ENCODE peak calls at places on chromosomes 4 and X, in ten cellular contexts. N is nephron progenitor cell, U is B cell, O is cardiac fibroblast, B is Calu3, E is AG09319, H is esophagus squamous epithelium, S is astrocyte of the cerebellum, R is upper lobe of right lung, K is kidney epithelial cell. A is an unnamed sample.

GRCh38 chr4:188198980-188199792 is 59.9 kb downstream of the TRIML1 start:
- DNase-seq in N (no peak), U (no peak), O (peak), B (no peak), E (no peak), H (no peak), S (no peak), R (no peak), K (no peak), A (no peak)

GRCh38 chr4:143587703-143588102 is 74.2 kb downstream of the SMARCA5 start:
- DNase-seq in N (no peak), U (no peak), O (peak), B (no peak), E (no peak), H (no peak), S (peak), R (no peak), K (no peak), A (no peak)

GRCh38 chr4:79673321-79673720 is 265.3 kb upstream of the GK2 start:
- DNase-seq in N (no peak), U (no peak), O (no peak), B (no peak), E (no peak), H (no peak), S (no peak), R (no peak), K (no peak), A (no peak)

GRCh38 chrX:40423299-40423698 is 157.5 kb upstream of the ATP6AP2 start:
- DNase-seq in N (no peak), U (no peak), O (no peak), B (no peak), E (no peak), H (no peak), S (peak), R (no peak), K (no peak), A (no peak)

GRCh38 chr4:183360161-183360919 is 38.1 kb upstream of the CLDN24 start:
- DNase-seq in N (no peak), U (no peak), O (peak), B (no peak), E (no peak), H (no peak), S (peak), R (peak), K (no peak), A (no peak)

GRCh38 chrX:23919706-23920320 is 12.0 kb downstream of the CXorf58 start:
- DNase-seq in N (no peak), U (no peak), O (peak), B (peak), E (no peak), H (no peak), S (no peak), R (no peak), K (no peak), A (no peak)

GRCh38 chr4:85700362-85700761 is 225.4 kb downstream of the ARHGAP24 start:
- DNase-seq in N (no peak), U (no peak), O (no peak), B (no peak), E (no peak), H (no peak), S (no peak), R (no peak), K (no peak), A (no peak)

GRCh38 chr4:145909773-145910172 is 28.9 kb downstream of the ZNF827 start:
- DNase-seq in N (no peak), U (no peak), O (peak), B (peak), E (no peak), H (no peak), S (no peak), R (no peak), K (no peak), A (no peak)

GRCh38 chrX:10761447-10761846 is 141.1 kb upstream of the MID1 start:
- DNase-seq in N (no peak), U (no peak), O (no peak), B (no peak), E (no peak), H (no peak), S (no peak), R (no peak), K (no peak), A (no peak)

GRCh38 chr4:22413416-22413815 is 102.5 kb downstream of the ADGRA3 start:
- DNase-seq in N (no peak), U (no peak), O (no peak), B (no peak), E (no peak), H (no peak), S (no peak), R (no peak), K (no peak), A (no peak)

GRCh38 chr4:109009909-109010308 is 247.1 kb upstream of the ETNPPL start:
- DNase-seq in N (no peak), U (no peak), O (peak), B (no peak), E (peak), H (no peak), S (no peak), R (no peak), K (no peak), A (no peak)

GRCh38 chr4:3638080-3638715 is 106.0 kb upstream of the LRPAP1 start:
- DNase-seq in N (no peak), U (no peak), O (no peak), B (no peak), E (no peak), H (no peak), S (no peak), R (no peak), K (no peak), A (no peak)

GRCh38 chrX:18172970-18173369 is 47.7 kb downstream of the BEND2 start:
- DNase-seq in N (no peak), U (no peak), O (no peak), B (no peak), E (no peak), H (no peak), S (no peak), R (no peak), K (no peak), A (no peak)

GRCh38 chr4:6595897-6596537 is 21.0 kb downstream of the MAN2B2 start:
- DNase-seq in N (no peak), U (no peak), O (no peak), B (no peak), E (no peak), H (no peak), S (no peak), R (no peak), K (no peak), A (no peak)

GRCh38 chrX:132591719-132592275 is 103.0 kb upstream of the MBNL3 start:
- DNase-seq in N (no peak), U (no peak), O (no peak), B (no peak), E (no peak), H (no peak), S (no peak), R (no peak), K (no peak), A (no peak)

GRCh38 chrX:151743651-151744470 is 9.3 kb downstream of the CNGA2 start:
- DNase-seq in N (no peak), U (no peak), O (no peak), B (no peak), E (no peak), H (no peak), S (no peak), R (no peak), K (no peak), A (no peak)

GRCh38 chrX:8284131-8284530 is 113.1 kb upstream of the VCX2 start:
- DNase-seq in N (no peak), U (no peak), O (no peak), B (no peak), E (no peak), H (no peak), S (no peak), R (no peak), K (peak), A (no peak)

GRCh38 chrX:73916931-73917657 is 354.1 kb downstream of the CHIC1 start:
- DNase-seq in N (no peak), U (no peak), O (peak), B (no peak), E (peak), H (no peak), S (peak), R (no peak), K (peak), A (no peak)

GRCh38 chrX:132751043-132751690 is 207.3 kb downstream of the HS6ST2 start:
- DNase-seq in N (no peak), U (no peak), O (no peak), B (no peak), E (no peak), H (no peak), S (no peak), R (no peak), K (no peak), A (no peak)

GRCh38 chr4:183398298-183399129 is 45.9 kb upstream of the CDKN2AIP start:
- DNase-seq in N (peak), U (peak), O (peak), B (peak), E (peak), H (peak), S (peak), R (peak), K (no peak), A (no peak)

GRCh38 chr4:48203819-48204218 is 65.8 kb downstream of the TEC start:
- DNase-seq in N (no peak), U (no peak), O (no peak), B (no peak), E (no peak), H (no peak), S (no peak), R (no peak), K (no peak), A (no peak)

GRCh38 chrX:44675364-44676024 is 132.8 kb upstream of the FUNDC1 start:
- DNase-seq in N (no peak), U (no peak), O (peak), B (peak), E (peak), H (no peak), S (peak), R (no peak), K (peak), A (no peak)

GRCh38 chrX:124085063-124085462 is 123.6 kb downstream of the STAG2 start:
- DNase-seq in N (no peak), U (no peak), O (no peak), B (no peak), E (no peak), H (no peak), S (no peak), R (no peak), K (no peak), A (no peak)

GRCh38 chr4:89111833-89112563 is 665 bp downstream of the TIGD2 start:
- DNase-seq in N (no peak), U (no peak), O (peak), B (peak), E (peak), H (no peak), S (peak), R (no peak), K (peak), A (no peak)

GRCh38 chrX:110056419-110056818 is 53.5 kb downstream of the TMEM164 start:
- DNase-seq in N (no peak), U (no peak), O (no peak), B (no peak), E (no peak), H (no peak), S (no peak), R (no peak), K (no peak), A (no peak)

GRCh38 chrX:153401133-153401764 is at the start of gene PNMA6E:
- DNase-seq in N (no peak), U (no peak), O (no peak), B (no peak), E (no peak), H (no peak), S (no peak), R (peak), K (no peak), A (no peak)

GRCh38 chr4:121192500-121192899 is 28.4 kb upstream of the TNIP3 start:
- DNase-seq in N (peak), U (no peak), O (peak), B (no peak), E (peak), H (no peak), S (no peak), R (no peak), K (no peak), A (no peak)

GRCh38 chr4:187380181-187380581 is 615.4 kb upstream of the ZFP42 start:
- DNase-seq in N (no peak), U (no peak), O (no peak), B (peak), E (no peak), H (no peak), S (no peak), R (peak), K (no peak), A (no peak)

GRCh38 chr4:54091637-54092404 is 8.1 kb upstream of the GSX2 start:
- DNase-seq in N (peak), U (peak), O (peak), B (peak), E (no peak), H (no peak), S (no peak), R (peak), K (no peak), A (peak)

GRCh38 chrX:154486052-154486395 is 391 bp downstream of the UBL4A start:
- DNase-seq in N (peak), U (no peak), O (no peak), B (peak), E (no peak), H (no peak), S (no peak), R (peak), K (no peak), A (peak)

GRCh38 chr4:183996868-183997267 is 91.8 kb downstream of the STOX2 start:
- DNase-seq in N (no peak), U (no peak), O (peak), B (no peak), E (no peak), H (no peak), S (no peak), R (no peak), K (no peak), A (no peak)

GRCh38 chrX:46588263-46588662 is 14.7 kb downstream of the CHST7 start:
- DNase-seq in N (no peak), U (no peak), O (peak), B (peak), E (no peak), H (no peak), S (peak), R (no peak), K (no peak), A (no peak)

GRCh38 chr4:113222431-113222979 is 173.1 kb downstream of the ANK2 start:
- DNase-seq in N (no peak), U (no peak), O (no peak), B (no peak), E (no peak), H (no peak), S (no peak), R (no peak), K (no peak), A (no peak)

GRCh38 chr4:127311371-127311770 is 321.4 kb upstream of the INTU start:
- DNase-seq in N (no peak), U (no peak), O (no peak), B (no peak), E (no peak), H (no peak), S (no peak), R (no peak), K (no peak), A (no peak)
- TF ChIP-seq CTCF in N (no peak), U (no peak), O (no peak), B (no peak), E (no peak), H (no peak), S (no peak), R (no peak), K (no peak), A (no peak)

DNA sequence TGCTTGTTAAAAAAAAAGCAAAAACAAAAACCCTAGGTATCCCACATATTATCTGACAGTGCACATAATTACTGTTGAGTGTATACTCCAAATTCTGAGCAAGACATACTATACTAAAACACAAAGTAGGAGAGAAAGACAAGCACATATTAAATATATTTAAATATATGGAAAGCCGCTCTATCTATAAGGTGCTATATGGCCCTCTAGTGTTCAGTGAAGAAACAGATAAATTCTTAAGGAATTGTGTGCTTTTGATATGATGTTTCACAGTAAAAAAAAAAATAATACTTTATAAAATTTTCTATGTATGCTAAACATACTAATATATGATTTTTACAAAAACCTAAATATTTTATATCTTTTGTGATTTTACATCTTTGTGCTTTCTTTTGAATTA is 137.8 kb downstream of the FBXW7 start:
- DNase-seq in N (no peak), U (no peak), O (peak), B (no peak), E (no peak), H (no peak), S (no peak), R (no peak), K (no peak), A (no peak)
- TF ChIP-seq CTCF in N (peak), U (peak), O (peak), B (peak), E (peak), H (peak), S (no peak), R (peak), K (peak), A (peak)

DNA sequence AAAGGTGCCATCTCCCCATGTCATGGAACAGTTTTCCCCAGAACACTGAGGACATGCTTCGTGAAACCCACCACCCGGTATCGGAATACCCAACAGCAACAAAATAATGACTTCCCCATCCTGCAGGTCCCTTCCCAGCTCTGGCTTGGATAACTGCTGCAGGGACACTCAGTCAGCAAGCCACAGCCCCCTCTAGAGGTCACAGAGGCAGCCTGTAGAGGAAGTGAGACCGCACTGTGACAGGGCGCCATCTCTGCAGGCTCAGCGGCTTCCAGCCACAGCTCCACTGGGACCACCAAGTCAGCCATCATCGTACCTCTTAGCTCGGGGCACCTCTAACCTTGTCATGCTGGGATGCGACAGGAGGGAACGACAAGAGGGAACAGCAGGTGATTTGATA is 315.9 kb downstream of the LDB2 start:
- DNase-seq in N (peak), U (no peak), O (no peak), B (no peak), E (no peak), H (no peak), S (no peak), R (no peak), K (no peak), A (no peak)
- TF ChIP-seq CTCF in N (no peak), U (no peak), O (peak), B (no peak), E (peak), H (no peak), S (no peak), R (no peak), K (no peak), A (no peak)

GRCh38 chr4:41326776-41327175 is 70.0 kb downstream of the UCHL1 start:
- DNase-seq in N (no peak), U (no peak), O (no peak), B (no peak), E (no peak), H (no peak), S (no peak), R (no peak), K (no peak), A (no peak)

GRCh38 chr4:41323706-41324105 is 67.0 kb downstream of the UCHL1 start:
- DNase-seq in N (no peak), U (no peak), O (peak), B (no peak), E (no peak), H (no peak), S (no peak), R (no peak), K (peak), A (no peak)

GRCh38 chr4:41323186-41323585 is 66.5 kb downstream of the UCHL1 start:
- DNase-seq in N (no peak), U (no peak), O (peak), B (no peak), E (no peak), H (no peak), S (no peak), R (no peak), K (no peak), A (no peak)

GRCh38 chr4:41322613-41323012 is 65.9 kb downstream of the UCHL1 start:
- DNase-seq in N (no peak), U (no peak), O (no peak), B (no peak), E (no peak), H (no peak), S (no peak), R (no peak), K (no peak), A (no peak)

GRCh38 chr4:41324861-41325260 is 68.1 kb downstream of the UCHL1 start:
- DNase-seq in N (no peak), U (no peak), O (no peak), B (no peak), E (no peak), H (no peak), S (no peak), R (no peak), K (no peak), A (no peak)
- TF ChIP-seq CTCF in N (no peak), U (no peak), O (no peak), B (no peak), E (no peak), H (no peak), S (no peak), R (no peak), K (no peak), A (no peak)

DNA sequence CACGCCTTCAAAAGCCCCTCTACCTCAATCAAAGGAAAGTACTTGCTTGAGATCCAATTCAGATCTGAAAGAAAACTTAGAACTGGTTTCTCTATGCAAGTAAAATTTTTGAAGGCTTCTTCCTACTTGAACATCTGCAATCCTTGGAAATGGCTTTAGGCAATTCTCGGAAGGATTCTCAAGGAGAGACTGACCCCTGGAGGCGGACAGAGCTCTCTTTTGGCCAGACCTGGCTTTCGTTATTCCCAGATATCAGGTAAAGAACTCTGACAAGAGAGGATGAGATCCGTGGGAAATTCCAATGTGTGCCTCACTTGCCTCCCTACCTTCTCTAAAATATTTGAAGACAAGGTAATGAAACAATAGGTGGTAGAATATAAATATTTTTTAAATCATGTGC is 670.3 kb upstream of the FAM241A start:
- DNase-seq in N (peak), U (no peak), O (peak), B (peak), E (peak), H (no peak), S (peak), R (no peak), K (no peak), A (no peak)
- TF ChIP-seq CTCF in N (peak), U (no peak), O (peak), B (no peak), E (peak), H (no peak), S (peak), R (peak), K (peak), A (peak)

DNA sequence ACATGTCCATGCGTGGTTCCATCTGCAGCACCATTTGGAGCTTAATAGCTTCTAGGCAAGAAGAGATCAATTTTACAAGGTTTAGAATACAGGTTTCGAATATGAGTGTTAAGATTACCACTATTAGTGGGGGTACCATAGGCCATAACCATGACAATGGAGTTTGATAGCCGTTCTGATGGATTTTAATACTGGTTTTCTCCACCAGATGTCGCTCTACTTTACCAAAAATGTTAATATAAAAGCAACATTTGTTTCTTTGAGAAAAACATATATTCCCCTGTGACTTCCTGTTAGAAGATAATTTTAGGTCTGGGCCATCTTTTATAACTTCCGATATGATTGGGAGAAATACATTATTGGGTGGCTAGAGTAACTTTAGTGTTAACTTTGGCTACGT is 499.7 kb upstream of the POU3F4 start:
- DNase-seq in N (no peak), U (no peak), O (no peak), B (no peak), E (no peak), H (no peak), S (no peak), R (no peak), K (no peak), A (no peak)
- TF ChIP-seq CTCF in N (peak), U (peak), O (peak), B (no peak), E (peak), H (no peak), S (peak), R (peak), K (no peak), A (no peak)

DNA sequence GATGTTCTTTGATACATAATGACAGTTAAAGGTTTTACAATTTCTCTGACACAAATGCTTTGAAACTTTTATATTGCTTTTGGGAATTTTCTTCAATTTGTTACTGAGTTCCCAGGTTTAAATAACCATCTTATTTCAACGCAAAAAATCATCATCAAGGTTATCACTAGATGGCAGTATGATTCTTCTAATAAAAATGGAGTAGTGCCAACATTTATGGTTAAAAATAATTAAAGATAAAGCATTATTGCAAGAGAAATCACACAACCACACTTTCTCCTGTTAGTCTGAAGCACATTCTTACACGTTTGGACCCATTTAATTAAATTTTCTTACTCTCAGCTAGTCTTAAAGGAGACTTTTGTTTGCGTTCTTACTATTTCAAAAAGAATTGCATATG is 611.3 kb upstream of the CPXCR1 start:
- DNase-seq in N (no peak), U (no peak), O (no peak), B (no peak), E (no peak), H (no peak), S (no peak), R (no peak), K (no peak), A (no peak)
- TF ChIP-seq CTCF in N (peak), U (no peak), O (no peak), B (no peak), E (no peak), H (no peak), S (no peak), R (peak), K (no peak), A (peak)

A was measured in osteocyte.